ENCODE peak calls at places on chromosome 16, in six cellular contexts. One of them, this sample, is unnamed.
A peak's percentile ranks its signal among the peaks of the same experiment; 100 is the strongest.

GRCh38 chr16:85524630-85525463 is 88.3 kb upstream of the GSE1 start:
- DNase-seq in sigmoid colon: peak; percentile 81
- DNase-seq in hepatocyte: peak; percentile 51
- DNase-seq in uterus: no peak
- DNase-seq in ascending aorta: peak; percentile 51
- DNase-seq in A673: peak; percentile 58
- DNase-seq in this sample: no peak

GRCh38 chr16:26644912-26645543 is 421.7 kb upstream of the C16orf82 start:
- DNase-seq in ascending aorta: no peak
- DNase-seq in hepatocyte: no peak
- DNase-seq in uterus: no peak
- DNase-seq in sigmoid colon: no peak
- DNase-seq in A673: no peak
- DNase-seq in this sample: no peak

GRCh38 chr16:81541314-81541713 is 96.7 kb downstream of the CMIP start:
- DNase-seq in sigmoid colon: no peak
- DNase-seq in uterus: no peak
- DNase-seq in hepatocyte: no peak
- DNase-seq in A673: no peak
- DNase-seq in ascending aorta: no peak
- DNase-seq in this sample: no peak

GRCh38 chr16:1787056-1787321 is 4.2 kb downstream of the NUBP2 start:
- DNase-seq in ascending aorta: no peak
- DNase-seq in A673: no peak
- DNase-seq in hepatocyte: no peak
- DNase-seq in uterus: no peak
- DNase-seq in sigmoid colon: no peak
- DNase-seq in this sample: no peak

GRCh38 chr16:58094791-58095574 is 34.2 kb downstream of the CFAP20 start:
- DNase-seq in A673: no peak
- DNase-seq in uterus: no peak
- DNase-seq in sigmoid colon: no peak
- DNase-seq in ascending aorta: no peak
- DNase-seq in hepatocyte: no peak
- DNase-seq in this sample: peak; percentile 29

GRCh38 chr16:77169650-77170236 is 21.2 kb upstream of the MON1B start:
- DNase-seq in A673: peak; percentile 59
- DNase-seq in sigmoid colon: no peak
- DNase-seq in ascending aorta: no peak
- DNase-seq in uterus: no peak
- DNase-seq in hepatocyte: peak; percentile 80
- DNase-seq in this sample: peak; percentile 58

GRCh38 chr16:53912155-53912554 is 208.2 kb downstream of the FTO start:
- DNase-seq in hepatocyte: peak; percentile 52
- DNase-seq in ascending aorta: no peak
- DNase-seq in sigmoid colon: no peak
- DNase-seq in A673: no peak
- DNase-seq in uterus: no peak
- DNase-seq in this sample: no peak

GRCh38 chr16:8109510-8110369 is 480.6 kb downstream of the TMEM114 start:
- DNase-seq in ascending aorta: no peak
- DNase-seq in uterus: no peak
- DNase-seq in A673: no peak
- DNase-seq in hepatocyte: no peak
- DNase-seq in sigmoid colon: no peak
- DNase-seq in this sample: peak; percentile 45

GRCh38 chr16:5895137-5895536 is 797.5 kb upstream of the EEF2KMT start:
- DNase-seq in uterus: no peak
- DNase-seq in A673: peak; percentile 84
- DNase-seq in sigmoid colon: no peak
- DNase-seq in hepatocyte: no peak
- DNase-seq in ascending aorta: no peak
- DNase-seq in this sample: no peak

GRCh38 chr16:21283521-21284289 is 5.6 kb upstream of the CRYM start:
- DNase-seq in sigmoid colon: peak; percentile 75
- DNase-seq in ascending aorta: no peak
- DNase-seq in hepatocyte: peak; percentile 79
- DNase-seq in A673: peak; percentile 31
- DNase-seq in uterus: peak; percentile 29
- DNase-seq in this sample: no peak

GRCh38 chr16:83389751-83390150 is 418.0 kb upstream of the HSBP1 start:
- DNase-seq in hepatocyte: no peak
- DNase-seq in A673: no peak
- DNase-seq in ascending aorta: no peak
- DNase-seq in uterus: no peak
- DNase-seq in sigmoid colon: no peak
- DNase-seq in this sample: no peak
- H3K27ac ChIP-seq in hepatocyte: no peak overlapping the region
- H3K27ac ChIP-seq in A673: no peak overlapping the region
- H3K27ac ChIP-seq in ascending aorta: peak overlapping the region; percentile 71
- H3K27ac ChIP-seq in uterus: no peak overlapping the region
- H3K27ac ChIP-seq in sigmoid colon: no peak overlapping the region
- H3K27ac ChIP-seq in this sample: no peak overlapping the region

DNA sequence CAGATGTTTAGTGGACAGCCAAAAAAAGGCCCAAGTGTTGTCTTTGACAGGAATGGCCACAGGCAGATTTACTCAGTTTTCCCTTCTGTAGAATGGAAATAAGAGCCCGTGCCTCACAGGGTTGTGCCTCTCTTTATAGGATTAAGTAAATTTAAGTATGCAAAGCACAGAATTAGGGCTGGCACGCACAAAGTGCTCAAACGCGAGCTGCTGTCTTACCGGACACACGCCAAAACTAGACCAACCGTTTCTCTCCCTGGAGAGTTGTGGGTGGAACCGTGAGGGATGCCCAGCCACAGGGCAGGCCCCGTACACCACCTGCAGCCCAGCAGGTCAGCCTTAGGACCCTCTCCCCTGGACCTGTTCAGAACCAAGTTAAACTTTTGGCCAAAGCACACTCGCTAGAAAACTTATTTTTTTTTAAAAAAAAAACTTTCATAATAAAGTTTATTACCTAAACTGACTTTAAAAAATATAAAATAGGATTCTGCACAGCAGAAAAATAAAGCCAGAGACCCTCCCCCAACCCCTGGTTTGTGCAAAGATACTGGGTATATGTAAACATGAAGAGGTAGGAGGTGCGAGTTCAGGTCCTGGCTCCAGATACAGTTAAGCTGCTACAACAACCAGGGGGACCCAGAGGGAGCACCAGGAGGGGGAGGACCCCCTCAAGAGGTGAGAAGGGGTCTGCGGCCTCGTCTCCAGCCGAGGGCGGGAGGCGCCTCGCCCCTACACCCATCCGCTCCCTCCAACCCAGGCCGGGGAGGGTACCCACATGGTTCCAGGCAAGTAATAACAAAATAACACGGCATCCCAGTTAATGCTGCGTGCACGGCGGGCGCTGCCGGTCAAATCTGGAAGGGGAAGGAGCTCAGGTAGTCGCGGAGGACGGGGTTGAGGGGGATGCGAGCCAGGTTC is 1.8 kb downstream of the SOCS1 start:
- DNase-seq in A673: no peak
- DNase-seq in sigmoid colon: no peak
- DNase-seq in uterus: no peak
- DNase-seq in ascending aorta: no peak
- DNase-seq in hepatocyte: no peak
- DNase-seq in this sample: peak; percentile 29
- H3K27ac ChIP-seq in A673: no peak overlapping the region
- H3K27ac ChIP-seq in sigmoid colon: peak overlapping the region; percentile 99
- H3K27ac ChIP-seq in uterus: peak overlapping the region; percentile 98
- H3K27ac ChIP-seq in ascending aorta: peak overlapping the region; percentile 90
- H3K27ac ChIP-seq in hepatocyte: peak overlapping the region; percentile 91
- H3K27ac ChIP-seq in this sample: peak overlapping the region; percentile 86

GRCh38 chr16:10561425-10561824 is 19.0 kb downstream of the EMP2 start:
- DNase-seq in hepatocyte: no peak
- DNase-seq in uterus: no peak
- DNase-seq in sigmoid colon: no peak
- DNase-seq in A673: no peak
- DNase-seq in ascending aorta: no peak
- DNase-seq in this sample: no peak
- H3K27ac ChIP-seq in hepatocyte: no peak overlapping the region
- H3K27ac ChIP-seq in uterus: peak overlapping the region; percentile 3
- H3K27ac ChIP-seq in sigmoid colon: peak overlapping the region; percentile 80
- H3K27ac ChIP-seq in A673: no peak overlapping the region
- H3K27ac ChIP-seq in ascending aorta: peak overlapping the region; percentile 79
- H3K27ac ChIP-seq in this sample: no peak overlapping the region

GRCh38 chr16:3508736-3509135 is 7.9 kb downstream of the CLUAP1 start:
- DNase-seq in A673: no peak
- DNase-seq in sigmoid colon: peak; percentile 27
- DNase-seq in ascending aorta: no peak
- DNase-seq in hepatocyte: no peak
- DNase-seq in uterus: no peak
- DNase-seq in this sample: no peak
- H3K27ac ChIP-seq in A673: no peak overlapping the region
- H3K27ac ChIP-seq in sigmoid colon: no peak overlapping the region
- H3K27ac ChIP-seq in ascending aorta: no peak overlapping the region
- H3K27ac ChIP-seq in hepatocyte: no peak overlapping the region
- H3K27ac ChIP-seq in uterus: no peak overlapping the region
- H3K27ac ChIP-seq in this sample: no peak overlapping the region

GRCh38 chr16:17368951-17369350 is 101.8 kb downstream of the XYLT1 start:
- DNase-seq in uterus: no peak
- DNase-seq in hepatocyte: no peak
- DNase-seq in ascending aorta: no peak
- DNase-seq in A673: no peak
- DNase-seq in sigmoid colon: no peak
- DNase-seq in this sample: no peak

GRCh38 chr16:17369441-17369951 is 101.3 kb downstream of the XYLT1 start:
- DNase-seq in ascending aorta: no peak
- DNase-seq in A673: peak; percentile 48
- DNase-seq in uterus: peak; percentile 35
- DNase-seq in hepatocyte: no peak
- DNase-seq in sigmoid colon: no peak
- DNase-seq in this sample: no peak

GRCh38 chr16:17372383-17372782 is 98.4 kb downstream of the XYLT1 start:
- DNase-seq in hepatocyte: no peak
- DNase-seq in sigmoid colon: no peak
- DNase-seq in A673: no peak
- DNase-seq in ascending aorta: no peak
- DNase-seq in uterus: no peak
- DNase-seq in this sample: no peak

GRCh38 chr16:17370233-17371013 is 100.3 kb downstream of the XYLT1 start:
- DNase-seq in A673: no peak
- DNase-seq in hepatocyte: no peak
- DNase-seq in sigmoid colon: no peak
- DNase-seq in uterus: no peak
- DNase-seq in ascending aorta: no peak
- DNase-seq in this sample: no peak

GRCh38 chr16:17371014-17371296 is 99.8 kb downstream of the XYLT1 start:
- DNase-seq in sigmoid colon: no peak
- DNase-seq in A673: no peak
- DNase-seq in ascending aorta: no peak
- DNase-seq in hepatocyte: no peak
- DNase-seq in uterus: no peak
- DNase-seq in this sample: no peak
- H3K27ac ChIP-seq in sigmoid colon: peak overlapping the region; percentile 32
- H3K27ac ChIP-seq in A673: no peak overlapping the region
- H3K27ac ChIP-seq in ascending aorta: no peak overlapping the region
- H3K27ac ChIP-seq in hepatocyte: no peak overlapping the region
- H3K27ac ChIP-seq in uterus: no peak overlapping the region
- H3K27ac ChIP-seq in this sample: no peak overlapping the region

DNA sequence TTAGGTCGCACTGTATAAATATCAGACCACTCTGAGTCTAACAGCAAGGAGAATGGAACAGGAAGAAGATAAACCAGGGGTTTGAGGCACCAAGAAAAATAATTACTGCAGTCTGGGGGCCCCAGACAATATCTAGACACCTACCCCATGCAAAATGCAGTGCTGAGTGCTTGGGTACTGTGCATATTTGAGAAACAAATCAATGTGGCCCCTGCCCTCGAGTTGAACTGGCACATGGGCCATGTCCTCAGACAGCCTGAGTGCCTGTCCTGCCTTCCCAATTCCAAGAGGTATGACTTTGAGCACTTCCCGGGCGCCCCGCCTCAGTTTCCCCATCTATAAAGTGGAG is 6.2 kb upstream of the CIITA start:
- DNase-seq in ascending aorta: no peak
- DNase-seq in A673: no peak
- DNase-seq in uterus: no peak
- DNase-seq in sigmoid colon: no peak
- DNase-seq in hepatocyte: no peak
- DNase-seq in this sample: no peak
- H3K27ac ChIP-seq in ascending aorta: no peak overlapping the region
- H3K27ac ChIP-seq in A673: no peak overlapping the region
- H3K27ac ChIP-seq in uterus: peak overlapping the region; percentile 15
- H3K27ac ChIP-seq in sigmoid colon: peak overlapping the region; percentile 27
- H3K27ac ChIP-seq in hepatocyte: no peak overlapping the region
- H3K27ac ChIP-seq in this sample: no peak overlapping the region

DNA sequence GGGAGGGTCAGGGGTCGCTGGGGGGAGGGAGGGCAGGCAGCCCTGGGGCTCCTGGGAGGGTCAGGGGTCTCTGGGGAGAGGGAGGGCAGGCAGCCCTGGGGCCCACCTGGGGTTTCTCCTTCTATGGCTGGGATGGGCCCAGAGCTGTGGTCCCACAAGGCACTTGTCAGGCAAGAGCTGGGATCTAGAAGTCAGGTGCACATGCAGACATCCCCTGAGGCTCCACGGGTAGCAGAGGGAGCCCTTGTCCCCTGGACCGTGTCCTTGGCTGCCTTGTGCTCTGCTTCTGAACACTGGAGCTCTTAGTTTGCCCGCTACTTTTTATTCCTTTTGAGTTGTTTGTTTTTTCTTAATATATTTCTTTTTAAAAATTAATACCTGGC is 1.8 kb downstream of the TUBB3 start:
- DNase-seq in uterus: no peak
- DNase-seq in hepatocyte: no peak
- DNase-seq in A673: peak; percentile 38
- DNase-seq in sigmoid colon: no peak
- DNase-seq in ascending aorta: no peak
- DNase-seq in this sample: no peak
- H3K27ac ChIP-seq in uterus: no peak overlapping the region
- H3K27ac ChIP-seq in hepatocyte: no peak overlapping the region
- H3K27ac ChIP-seq in A673: no peak overlapping the region
- H3K27ac ChIP-seq in sigmoid colon: no peak overlapping the region
- H3K27ac ChIP-seq in ascending aorta: no peak overlapping the region
- H3K27ac ChIP-seq in this sample: no peak overlapping the region

GRCh38 chr16:14307059-14307531 is 236.0 kb downstream of the MRTFB start:
- DNase-seq in uterus: no peak
- DNase-seq in ascending aorta: no peak
- DNase-seq in hepatocyte: no peak
- DNase-seq in sigmoid colon: no peak
- DNase-seq in A673: no peak
- DNase-seq in this sample: no peak
- H3K27ac ChIP-seq in uterus: peak overlapping the region; percentile 48
- H3K27ac ChIP-seq in ascending aorta: peak overlapping the region; percentile 81
- H3K27ac ChIP-seq in hepatocyte: no peak overlapping the region
- H3K27ac ChIP-seq in sigmoid colon: peak overlapping the region; percentile 90
- H3K27ac ChIP-seq in A673: no peak overlapping the region
- H3K27ac ChIP-seq in this sample: peak overlapping the region; percentile 46

GRCh38 chr16:23384878-23385277 is 68.1 kb downstream of the COG7 start:
- DNase-seq in hepatocyte: no peak
- DNase-seq in sigmoid colon: no peak
- DNase-seq in A673: no peak
- DNase-seq in ascending aorta: no peak
- DNase-seq in uterus: no peak
- DNase-seq in this sample: no peak
- H3K27ac ChIP-seq in hepatocyte: no peak overlapping the region
- H3K27ac ChIP-seq in sigmoid colon: no peak overlapping the region
- H3K27ac ChIP-seq in A673: no peak overlapping the region
- H3K27ac ChIP-seq in ascending aorta: no peak overlapping the region
- H3K27ac ChIP-seq in uterus: no peak overlapping the region
- H3K27ac ChIP-seq in this sample: no peak overlapping the region

GRCh38 chr16:70391881-70392481 is 45.3 kb downstream of the DDX19A start:
- DNase-seq in A673: no peak
- DNase-seq in hepatocyte: no peak
- DNase-seq in sigmoid colon: peak; percentile 82
- DNase-seq in ascending aorta: no peak
- DNase-seq in uterus: peak; percentile 55
- DNase-seq in this sample: no peak
- H3K27ac ChIP-seq in A673: no peak overlapping the region
- H3K27ac ChIP-seq in hepatocyte: no peak overlapping the region
- H3K27ac ChIP-seq in sigmoid colon: no peak overlapping the region
- H3K27ac ChIP-seq in ascending aorta: no peak overlapping the region
- H3K27ac ChIP-seq in uterus: no peak overlapping the region
- H3K27ac ChIP-seq in this sample: no peak overlapping the region